ENCODE peak calls at places on chromosome 22, in five cellular contexts. W is GM12891, C is GM12878, V is stomach, T is breast epithelium. H is an unnamed sample.

GRCh38 chr22:31093956-31094622 is 13.0 kb downstream of the SMTN start:
- DNase-seq in W (peak; percentile 16), C (no peak), V (peak; percentile 51), T (no peak), H (peak; percentile 18)

GRCh38 chr22:44453441-44454112 is 44.5 kb downstream of the RTL6 start:
- DNase-seq in W (no peak), C (no peak), V (no peak), T (no peak), H (no peak)

GRCh38 chr22:24806663-24807001 is 621 bp downstream of the SGSM1 start:
- DNase-seq in W (no peak), C (no peak), V (no peak), T (no peak), H (no peak)

GRCh38 chr22:30390974-30391691 is 3.9 kb upstream of the RNF215 start:
- DNase-seq in W (peak; percentile 72), C (peak; percentile 51), V (peak; percentile 84), T (peak; percentile 80), H (peak; percentile 71)

GRCh38 chr22:41369089-41369745 is 12.5 kb upstream of the TEF start:
- DNase-seq in W (no peak), C (no peak), V (no peak), T (no peak), H (no peak)

GRCh38 chr22:22378446-22379415 is 129.8 kb downstream of the ZNF280B start:
- DNase-seq in W (no peak), C (no peak), V (no peak), T (no peak), H (no peak)

GRCh38 chr22:23288301-23289129 is 108.2 kb downstream of the BCR start:
- DNase-seq in W (no peak), C (no peak), V (no peak), T (no peak), H (no peak)

GRCh38 chr22:33455036-33455435 is 396.9 kb upstream of the SYN3 start:
- DNase-seq in W (no peak), C (no peak), V (no peak), T (no peak), H (no peak)

GRCh38 chr22:41256898-41257260 is 16.1 kb upstream of the CHADL start:
- DNase-seq in W (no peak), C (no peak), V (no peak), T (peak; percentile 61), H (no peak)

GRCh38 chr22:25403752-25404471 is 160.6 kb upstream of the GRK3 start:
- DNase-seq in W (no peak), C (no peak), V (no peak), T (no peak), H (no peak)

GRCh38 chr22:23376256-23376655 is 195.9 kb downstream of the BCR start:
- DNase-seq in W (peak; percentile 68), C (peak; percentile 1), V (no peak), T (no peak), H (no peak)

GRCh38 chr22:31647516-31647915 is 14.5 kb downstream of the PISD start:
- DNase-seq in W (no peak), C (no peak), V (no peak), T (no peak), H (no peak)

GRCh38 chr22:19149047-19149883 is 827 bp downstream of the GSC2 start:
- DNase-seq in W (no peak), C (no peak), V (no peak), T (no peak), H (no peak)

GRCh38 chr22:24703101-24703500 is 71.4 kb downstream of the PIWIL3 start:
- DNase-seq in W (no peak), C (no peak), V (peak; percentile 40), T (no peak), H (no peak)

GRCh38 chr22:42383287-42383686 is 48.9 kb downstream of the NFAM1 start:
- DNase-seq in W (no peak), C (no peak), V (no peak), T (no peak), H (no peak)

GRCh38 chr22:26624788-26625187 is 3.0 kb downstream of the CRYBA4 start:
- DNase-seq in W (no peak), C (no peak), V (no peak), T (no peak), H (no peak)
- TF ChIP-seq POLR2A in W (no peak), C (no peak), V (no peak), T (no peak), H (no peak)

GRCh38 chr22:46656856-46657654 is 36.9 kb downstream of the GRAMD4 start:
- DNase-seq in W (no peak), C (no peak), V (no peak), T (no peak), H (no peak)
- TF ChIP-seq POLR2AphosphoS5 in W (no peak), C (no peak), V (no peak), T (no peak), H (no peak)

DNA sequence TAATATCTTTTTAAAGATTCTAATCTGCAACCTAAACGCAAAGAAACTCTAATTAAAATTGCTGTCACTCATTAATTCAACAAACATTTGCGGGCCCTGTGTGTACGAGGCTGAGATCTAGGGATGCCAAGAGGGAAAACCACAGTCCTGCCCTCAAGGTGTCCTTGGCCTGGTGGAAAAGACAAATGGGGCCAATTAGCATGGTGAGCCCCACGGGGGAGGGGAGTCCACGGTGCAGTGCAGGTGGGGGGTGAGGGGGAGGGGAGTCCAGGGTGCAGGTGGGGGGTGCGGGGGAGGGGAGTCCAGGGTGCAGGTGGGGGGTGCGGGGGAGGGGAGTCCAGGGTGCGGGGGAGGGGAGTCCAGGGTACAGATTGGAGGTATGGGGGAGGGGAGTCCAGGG is 50.1 kb downstream of the CELSR1 start:
- DNase-seq in W (no peak), C (no peak), V (no peak), T (no peak), H (no peak)
- TF ChIP-seq POLR2A in W (no peak), C (no peak), V (no peak), T (no peak), H (no peak)

GRCh38 chr22:20230777-20231420 is 37.2 kb downstream of the RTN4R start:
- DNase-seq in W (no peak), C (no peak), V (no peak), T (no peak), H (no peak)
- TF ChIP-seq POLR2AphosphoS5 in W (no peak), C (no peak), V (no peak), T (no peak), H (no peak)

GRCh38 chr22:49997221-49997599 is 15.4 kb downstream of the IL17REL start:
- DNase-seq in W (no peak), C (no peak), V (peak; percentile 91), T (peak; percentile 50), H (no peak)

GRCh38 chr22:49999063-49999900 is 13.3 kb downstream of the IL17REL start:
- DNase-seq in W (peak; percentile 43), C (no peak), V (no peak), T (no peak), H (no peak)

GRCh38 chr22:49996532-49997220 is 15.9 kb downstream of the IL17REL start:
- DNase-seq in W (no peak), C (no peak), V (no peak), T (peak; percentile 45), H (no peak)

GRCh38 chr22:49998718-49999062 is 13.9 kb downstream of the IL17REL start:
- DNase-seq in W (no peak), C (no peak), V (no peak), T (no peak), H (no peak)

GRCh38 chr22:49997932-49998717 is 14.4 kb downstream of the IL17REL start:
- DNase-seq in W (no peak), C (no peak), V (no peak), T (peak; percentile 28), H (no peak)
- TF ChIP-seq POLR2A in W (no peak), C (no peak), V (no peak), T (no peak), H (no peak)

GRCh38 chr22:27420186-27420816 is 381.3 kb downstream of the MN1 start:
- DNase-seq in W (no peak), C (no peak), V (no peak), T (no peak), H (no peak)

GRCh38 chr22:27420817-27421361 is 380.7 kb downstream of the MN1 start:
- DNase-seq in W (no peak), C (no peak), V (peak; percentile 91), T (peak; percentile 93), H (no peak)

GRCh38 chr22:27419473-27419872 is 382.1 kb downstream of the MN1 start:
- DNase-seq in W (no peak), C (no peak), V (no peak), T (no peak), H (no peak)

GRCh38 chr22:27424319-27424718 is 377.2 kb downstream of the MN1 start:
- DNase-seq in W (no peak), C (no peak), V (no peak), T (no peak), H (no peak)

DNA sequence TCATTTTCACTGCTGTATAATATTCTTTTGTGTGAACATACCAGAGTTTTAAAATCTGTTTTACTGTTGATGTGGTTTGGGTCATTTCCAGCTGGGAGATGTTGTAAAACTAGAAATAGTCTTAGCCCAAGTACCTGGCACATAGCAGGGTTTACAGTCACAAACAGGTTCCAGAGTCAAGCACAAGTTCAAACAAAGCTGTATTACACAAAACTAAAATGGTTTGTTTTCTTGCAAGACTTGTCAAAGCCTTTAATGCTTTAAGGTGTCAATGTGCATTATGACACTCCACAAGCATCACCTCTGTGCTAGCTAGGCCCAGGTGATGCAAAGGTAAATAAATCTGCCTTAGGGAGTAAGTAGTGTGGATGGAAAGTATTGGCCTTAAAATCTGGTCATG is 379.1 kb downstream of the MN1 start:
- DNase-seq in W (no peak), C (no peak), V (no peak), T (no peak), H (no peak)
- TF ChIP-seq POLR2AphosphoS5 in W (no peak), C (no peak), V (no peak), T (no peak), H (no peak)

GRCh38 chr22:40037320-40037719 is 42.6 kb downstream of the FAM83F start:
- DNase-seq in W (no peak), C (no peak), V (no peak), T (peak; percentile 42), H (no peak)
- TF ChIP-seq POLR2A in W (no peak), C (no peak), V (no peak), T (no peak), H (no peak)

H was measured in GM12892.